ENCODE peak calls at places on chromosomes 3 and 15, in four cellular contexts. One of them, this sample, is unnamed.

GRCh38 chr3:66138336-66139234 is 82.2 kb upstream of the SLC25A26 start:
- DNase-seq in stimulated activated CD4-positive, alpha-beta T cell treated with anti-CD3 and anti-CD28 coated beads, Interleukin-1b, Interleukin-23, amount 100 ng/mL, for 4 hours: no peak
- DNase-seq in fibroblast of pulmonary artery: peak
- DNase-seq in CD8-positive, alpha-beta T cell: no peak
- DNase-seq in this sample: peak

GRCh38 chr3:32487781-32488526 is 14.7 kb downstream of the CMTM6 start:
- DNase-seq in stimulated activated CD4-positive, alpha-beta T cell treated with anti-CD3 and anti-CD28 coated beads, Interleukin-1b, Interleukin-23, amount 100 ng/mL, for 4 hours: no peak
- DNase-seq in fibroblast of pulmonary artery: peak
- DNase-seq in CD8-positive, alpha-beta T cell: no peak
- DNase-seq in this sample: no peak

GRCh38 chr3:184338538-184338945 is 1.1 kb downstream of the FAM131A start:
- DNase-seq in stimulated activated CD4-positive, alpha-beta T cell treated with anti-CD3 and anti-CD28 coated beads, Interleukin-1b, Interleukin-23, amount 100 ng/mL, for 4 hours: no peak
- DNase-seq in fibroblast of pulmonary artery: peak
- DNase-seq in CD8-positive, alpha-beta T cell: no peak
- DNase-seq in this sample: peak

GRCh38 chr15:61831505-61831921 is 228.7 kb downstream of the VPS13C start:
- DNase-seq in stimulated activated CD4-positive, alpha-beta T cell treated with anti-CD3 and anti-CD28 coated beads, Interleukin-1b, Interleukin-23, amount 100 ng/mL, for 4 hours: no peak
- DNase-seq in fibroblast of pulmonary artery: no peak
- DNase-seq in CD8-positive, alpha-beta T cell: no peak
- DNase-seq in this sample: no peak

GRCh38 chr3:28726840-28727239 is 378.2 kb upstream of the AZI2 start:
- DNase-seq in stimulated activated CD4-positive, alpha-beta T cell treated with anti-CD3 and anti-CD28 coated beads, Interleukin-1b, Interleukin-23, amount 100 ng/mL, for 4 hours: no peak
- DNase-seq in fibroblast of pulmonary artery: peak
- DNase-seq in CD8-positive, alpha-beta T cell: no peak
- DNase-seq in this sample: peak

GRCh38 chr15:99703603-99704443 is 29.4 kb downstream of the LYSMD4 start:
- DNase-seq in stimulated activated CD4-positive, alpha-beta T cell treated with anti-CD3 and anti-CD28 coated beads, Interleukin-1b, Interleukin-23, amount 100 ng/mL, for 4 hours: no peak
- DNase-seq in fibroblast of pulmonary artery: peak
- DNase-seq in CD8-positive, alpha-beta T cell: no peak
- DNase-seq in this sample: peak

GRCh38 chr3:192835818-192836468 is 81.7 kb downstream of the MB21D2 start:
- DNase-seq in stimulated activated CD4-positive, alpha-beta T cell treated with anti-CD3 and anti-CD28 coated beads, Interleukin-1b, Interleukin-23, amount 100 ng/mL, for 4 hours: no peak
- DNase-seq in fibroblast of pulmonary artery: peak
- DNase-seq in CD8-positive, alpha-beta T cell: no peak
- DNase-seq in this sample: peak

GRCh38 chr3:99901200-99901926 is 83.7 kb downstream of the CMSS1 start:
- DNase-seq in stimulated activated CD4-positive, alpha-beta T cell treated with anti-CD3 and anti-CD28 coated beads, Interleukin-1b, Interleukin-23, amount 100 ng/mL, for 4 hours: no peak
- DNase-seq in fibroblast of pulmonary artery: peak
- DNase-seq in CD8-positive, alpha-beta T cell: no peak
- DNase-seq in this sample: peak

GRCh38 chr3:50994537-50994936 is 319.8 kb downstream of the DOCK3 start:
- DNase-seq in stimulated activated CD4-positive, alpha-beta T cell treated with anti-CD3 and anti-CD28 coated beads, Interleukin-1b, Interleukin-23, amount 100 ng/mL, for 4 hours: no peak
- DNase-seq in fibroblast of pulmonary artery: no peak
- DNase-seq in CD8-positive, alpha-beta T cell: no peak
- DNase-seq in this sample: no peak

GRCh38 chr3:187811580-187812250 is 66.4 kb upstream of the BCL6 start:
- DNase-seq in stimulated activated CD4-positive, alpha-beta T cell treated with anti-CD3 and anti-CD28 coated beads, Interleukin-1b, Interleukin-23, amount 100 ng/mL, for 4 hours: no peak
- DNase-seq in fibroblast of pulmonary artery: peak
- DNase-seq in CD8-positive, alpha-beta T cell: no peak
- DNase-seq in this sample: peak

GRCh38 chr3:195030791-195031321 is 240.1 kb downstream of the XXYLT1 start:
- DNase-seq in stimulated activated CD4-positive, alpha-beta T cell treated with anti-CD3 and anti-CD28 coated beads, Interleukin-1b, Interleukin-23, amount 100 ng/mL, for 4 hours: no peak
- DNase-seq in fibroblast of pulmonary artery: peak
- DNase-seq in CD8-positive, alpha-beta T cell: no peak
- DNase-seq in this sample: peak

GRCh38 chr3:125214738-125215137 is 2.2 kb upstream of the SLC12A8 start:
- DNase-seq in stimulated activated CD4-positive, alpha-beta T cell treated with anti-CD3 and anti-CD28 coated beads, Interleukin-1b, Interleukin-23, amount 100 ng/mL, for 4 hours: no peak
- DNase-seq in fibroblast of pulmonary artery: no peak
- DNase-seq in CD8-positive, alpha-beta T cell: no peak
- DNase-seq in this sample: no peak

GRCh38 chr3:138638641-138639040 is 30.1 kb downstream of the FAIM start:
- DNase-seq in stimulated activated CD4-positive, alpha-beta T cell treated with anti-CD3 and anti-CD28 coated beads, Interleukin-1b, Interleukin-23, amount 100 ng/mL, for 4 hours: no peak
- DNase-seq in fibroblast of pulmonary artery: no peak
- DNase-seq in CD8-positive, alpha-beta T cell: no peak
- DNase-seq in this sample: no peak

GRCh38 chr3:56812749-56813655 is 11.3 kb upstream of the ARHGEF3 start:
- DNase-seq in stimulated activated CD4-positive, alpha-beta T cell treated with anti-CD3 and anti-CD28 coated beads, Interleukin-1b, Interleukin-23, amount 100 ng/mL, for 4 hours: no peak
- DNase-seq in fibroblast of pulmonary artery: peak
- DNase-seq in CD8-positive, alpha-beta T cell: no peak
- DNase-seq in this sample: peak

GRCh38 chr3:46699846-46700523 is 1.2 kb upstream of the TMIE start:
- DNase-seq in stimulated activated CD4-positive, alpha-beta T cell treated with anti-CD3 and anti-CD28 coated beads, Interleukin-1b, Interleukin-23, amount 100 ng/mL, for 4 hours: no peak
- DNase-seq in fibroblast of pulmonary artery: no peak
- DNase-seq in CD8-positive, alpha-beta T cell: no peak
- DNase-seq in this sample: no peak

GRCh38 chr15:74955796-74956647 is 550 bp downstream of the RPP25 start:
- DNase-seq in stimulated activated CD4-positive, alpha-beta T cell treated with anti-CD3 and anti-CD28 coated beads, Interleukin-1b, Interleukin-23, amount 100 ng/mL, for 4 hours: peak
- DNase-seq in fibroblast of pulmonary artery: peak
- DNase-seq in CD8-positive, alpha-beta T cell: peak
- DNase-seq in this sample: no peak

GRCh38 chr3:41352526-41352925 is 153.2 kb downstream of the CTNNB1 start:
- DNase-seq in stimulated activated CD4-positive, alpha-beta T cell treated with anti-CD3 and anti-CD28 coated beads, Interleukin-1b, Interleukin-23, amount 100 ng/mL, for 4 hours: no peak
- DNase-seq in fibroblast of pulmonary artery: no peak
- DNase-seq in CD8-positive, alpha-beta T cell: no peak
- DNase-seq in this sample: no peak

GRCh38 chr3:181410870-181411269 is 300.9 kb upstream of the SOX2 start:
- DNase-seq in stimulated activated CD4-positive, alpha-beta T cell treated with anti-CD3 and anti-CD28 coated beads, Interleukin-1b, Interleukin-23, amount 100 ng/mL, for 4 hours: no peak
- DNase-seq in fibroblast of pulmonary artery: no peak
- DNase-seq in CD8-positive, alpha-beta T cell: no peak
- DNase-seq in this sample: no peak

This sample was measured in brain microvascular endothelial cell.